ENCODE peak calls at places on chromosomes 4 and X, in ten cellular contexts. B is anterior cingulate cortex; D is MV-4-11; J is NCI-H510A treated with DMSO at 0.1 percent for 48 hours; E is pancreas; U is omental fat pad; A is T-cell; M is stimulated activated CD8-positive, alpha-beta memory T cell treated with anti-CD3 and anti-CD28 coated beads, Interleukin-4, amount 100 ng/mL, for 24 hours; Q is kidney tubule cell; O is adipocyte. F is an unnamed sample.

GRCh38 chr4:26400140-26400539 is 79.3 kb downstream of the RBPJ start:
- DNase-seq in B (no peak), D (no peak), J (no peak), E (no peak), U (no peak), A (no peak), M (no peak), Q (no peak), O (no peak), F (no peak)

GRCh38 chr4:1192493-1193205 is 20.3 kb upstream of the SPON2 start:
- DNase-seq in B (no peak), D (no peak), J (no peak), E (no peak), U (peak), A (no peak), M (no peak), Q (no peak), O (no peak), F (no peak)

GRCh38 chr4:108168213-108168671 is 490 bp downstream of the LEF1 start:
- DNase-seq in B (no peak), D (no peak), J (no peak), E (no peak), U (no peak), A (peak), M (no peak), Q (peak), O (no peak), F (no peak)

GRCh38 chr4:82833696-82834313 is 35.2 kb upstream of the SCD5 start:
- DNase-seq in B (no peak), D (no peak), J (no peak), E (no peak), U (no peak), A (no peak), M (no peak), Q (peak), O (peak), F (peak)

GRCh38 chrX:47877327-47877726 is 40.6 kb downstream of the ZNF81 start:
- DNase-seq in B (no peak), D (no peak), J (no peak), E (no peak), U (no peak), A (no peak), M (no peak), Q (no peak), O (no peak), F (no peak)

GRCh38 chr4:89653012-89653411 is 183.9 kb downstream of the SNCA start:
- DNase-seq in B (no peak), D (no peak), J (no peak), E (no peak), U (no peak), A (no peak), M (no peak), Q (no peak), O (no peak), F (no peak)

GRCh38 chrX:107736781-107737531 is 38.6 kb downstream of the TSC22D3 start:
- DNase-seq in B (no peak), D (no peak), J (peak), E (no peak), U (no peak), A (no peak), M (no peak), Q (no peak), O (no peak), F (no peak)

GRCh38 chrX:153864561-153865320 is 21.2 kb downstream of the L1CAM start:
- DNase-seq in B (no peak), D (no peak), J (no peak), E (no peak), U (no peak), A (no peak), M (no peak), Q (no peak), O (no peak), F (no peak)

GRCh38 chrX:104913348-104913747 is 307.1 kb downstream of the TEX13A start:
- DNase-seq in B (no peak), D (no peak), J (peak), E (no peak), U (no peak), A (no peak), M (no peak), Q (peak), O (peak), F (no peak)

GRCh38 chrX:69670001-69670555 is 54.2 kb downstream of the EDA start:
- DNase-seq in B (no peak), D (no peak), J (no peak), E (no peak), U (no peak), A (no peak), M (no peak), Q (no peak), O (no peak), F (no peak)

GRCh38 chr4:40196724-40197281 is at the start of gene RHOH:
- DNase-seq in B (no peak), D (peak), J (no peak), E (no peak), U (no peak), A (peak), M (peak), Q (no peak), O (no peak), F (no peak)

GRCh38 chr4:15690020-15690809 is 8.6 kb downstream of the FAM200B start:
- DNase-seq in B (no peak), D (peak), J (no peak), E (no peak), U (no peak), A (no peak), M (no peak), Q (peak), O (peak), F (peak)

GRCh38 chr4:15303052-15303641 is 124.7 kb upstream of the C1QTNF7 start:
- DNase-seq in B (no peak), D (no peak), J (peak), E (no peak), U (no peak), A (no peak), M (no peak), Q (peak), O (peak), F (peak)

GRCh38 chr4:162497564-162498167 is 333.9 kb upstream of the FSTL5 start:
- DNase-seq in B (no peak), D (peak), J (peak), E (no peak), U (no peak), A (no peak), M (no peak), Q (peak), O (peak), F (peak)

GRCh38 chr4:133910165-133910564 is 291.4 kb downstream of the PABPC4L start:
- DNase-seq in B (no peak), D (no peak), J (no peak), E (no peak), U (no peak), A (no peak), M (no peak), Q (no peak), O (no peak), F (no peak)

GRCh38 chr4:74466242-74466641 is 21.3 kb downstream of the AREG start:
- DNase-seq in B (no peak), D (no peak), J (no peak), E (no peak), U (no peak), A (no peak), M (no peak), Q (no peak), O (no peak), F (no peak)